ENCODE peak calls at places on chromosomes 16 and 17, in four cellular contexts. One of them, this sample, is unnamed.

GRCh38 chr17:57541472-57542394 is 203.4 kb downstream of the CCDC182 start:
- DNase-seq in heart left ventricle: peak
- DNase-seq in esophagus muscularis mucosa: no peak
- DNase-seq in fibroblast of the aortic adventitia: peak
- DNase-seq in this sample: no peak

GRCh38 chr16:5551909-5552308 is 454.3 kb upstream of the EEF2KMT start:
- DNase-seq in heart left ventricle: no peak
- DNase-seq in esophagus muscularis mucosa: no peak
- DNase-seq in fibroblast of the aortic adventitia: no peak
- DNase-seq in this sample: no peak

GRCh38 chr16:85220125-85220839 is 108.0 kb upstream of the CIBAR2 start:
- DNase-seq in heart left ventricle: peak
- DNase-seq in esophagus muscularis mucosa: no peak
- DNase-seq in fibroblast of the aortic adventitia: peak
- DNase-seq in this sample: no peak

GRCh38 chr16:65817066-65817465 is 549.4 kb upstream of the CDH5 start:
- DNase-seq in heart left ventricle: no peak
- DNase-seq in esophagus muscularis mucosa: peak
- DNase-seq in fibroblast of the aortic adventitia: no peak
- DNase-seq in this sample: no peak

GRCh38 chr16:86661715-86662114 is 83.4 kb downstream of the FOXL1 start:
- DNase-seq in heart left ventricle: no peak
- DNase-seq in esophagus muscularis mucosa: no peak
- DNase-seq in fibroblast of the aortic adventitia: peak
- DNase-seq in this sample: no peak

GRCh38 chr16:28845173-28846079 is 722 bp downstream of the TUFM start:
- DNase-seq in heart left ventricle: no peak
- DNase-seq in esophagus muscularis mucosa: no peak
- DNase-seq in fibroblast of the aortic adventitia: no peak
- DNase-seq in this sample: no peak

GRCh38 chr17:3678095-3678820 is 9.6 kb downstream of the EMC6 start:
- DNase-seq in heart left ventricle: no peak
- DNase-seq in esophagus muscularis mucosa: no peak
- DNase-seq in fibroblast of the aortic adventitia: peak
- DNase-seq in this sample: no peak

GRCh38 chr17:75240394-75241142 is 20.8 kb downstream of the GGA3 start:
- DNase-seq in heart left ventricle: no peak
- DNase-seq in esophagus muscularis mucosa: no peak
- DNase-seq in fibroblast of the aortic adventitia: peak
- DNase-seq in this sample: no peak

GRCh38 chr17:65324574-65324973 is 187.4 kb downstream of the RGS9 start:
- DNase-seq in heart left ventricle: no peak
- DNase-seq in esophagus muscularis mucosa: no peak
- DNase-seq in fibroblast of the aortic adventitia: no peak
- DNase-seq in this sample: no peak

GRCh38 chr16:50839920-50840729 is 98.2 kb downstream of the CYLD start:
- DNase-seq in heart left ventricle: no peak
- DNase-seq in esophagus muscularis mucosa: no peak
- DNase-seq in fibroblast of the aortic adventitia: no peak
- DNase-seq in this sample: no peak
- TF ChIP-seq CTCF in heart left ventricle: no peak
- TF ChIP-seq CTCF in esophagus muscularis mucosa: no peak
- TF ChIP-seq CTCF in fibroblast of the aortic adventitia: no peak
- TF ChIP-seq CTCF in this sample: peak

GRCh38 chr17:28747046-28747691 is 3.4 kb downstream of the TRAF4 start:
- DNase-seq in heart left ventricle: no peak
- DNase-seq in esophagus muscularis mucosa: no peak
- DNase-seq in fibroblast of the aortic adventitia: no peak
- DNase-seq in this sample: no peak
- H3K4me3 ChIP-seq in heart left ventricle: no peak
- H3K4me3 ChIP-seq in esophagus muscularis mucosa: no peak
- H3K4me3 ChIP-seq in fibroblast of the aortic adventitia: no peak
- H3K4me3 ChIP-seq in this sample: no peak

GRCh38 chr17:79427621-79428539 is 183.0 kb downstream of the RBFOX3 start:
- DNase-seq in heart left ventricle: no peak
- DNase-seq in esophagus muscularis mucosa: no peak
- DNase-seq in fibroblast of the aortic adventitia: no peak
- DNase-seq in this sample: no peak
- TF ChIP-seq CTCF in heart left ventricle: no peak
- TF ChIP-seq CTCF in esophagus muscularis mucosa: no peak
- TF ChIP-seq CTCF in fibroblast of the aortic adventitia: no peak
- TF ChIP-seq CTCF in this sample: no peak

DNA sequence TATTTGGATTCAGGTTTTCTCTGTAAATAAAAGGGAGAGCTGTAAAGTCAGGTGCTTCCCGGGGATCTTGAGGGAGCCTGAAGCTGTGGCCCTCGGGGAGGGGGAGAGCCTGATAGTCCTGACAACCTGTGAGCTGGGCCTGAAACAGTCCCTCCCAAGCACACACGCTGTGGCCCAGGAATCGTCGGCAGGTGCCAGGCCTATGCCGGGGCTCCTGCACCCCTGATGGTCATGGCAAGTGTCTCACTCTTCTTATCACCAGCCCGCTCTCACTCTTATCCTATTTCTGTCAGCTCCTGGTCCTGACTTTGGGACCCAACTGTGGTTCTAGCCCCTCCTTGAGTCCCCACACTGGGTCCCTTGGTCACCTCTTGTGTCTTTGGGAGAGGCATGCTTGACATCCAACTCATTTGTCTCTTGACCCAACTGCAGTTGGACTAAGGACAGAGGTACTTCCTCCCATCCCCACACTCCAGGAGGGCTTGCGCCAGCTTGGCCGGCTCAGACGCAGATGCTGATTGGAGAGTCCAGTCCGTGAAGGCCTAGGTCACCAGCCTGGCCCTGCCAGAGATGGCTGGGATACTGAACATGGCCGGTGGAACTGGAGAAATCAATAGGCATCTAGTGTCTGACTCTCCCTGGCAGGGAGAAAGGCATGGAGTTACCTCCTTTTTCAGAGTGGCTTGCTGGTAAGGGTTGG is 170.5 kb upstream of the WSCD1 start:
- DNase-seq in heart left ventricle: no peak
- DNase-seq in esophagus muscularis mucosa: no peak
- DNase-seq in fibroblast of the aortic adventitia: no peak
- DNase-seq in this sample: no peak
- H3K4me3 ChIP-seq in heart left ventricle: no peak
- H3K4me3 ChIP-seq in esophagus muscularis mucosa: no peak
- H3K4me3 ChIP-seq in fibroblast of the aortic adventitia: no peak
- H3K4me3 ChIP-seq in this sample: no peak

GRCh38 chr16:9438991-9439390 is 347.5 kb downstream of the HAPSTR1 start:
- DNase-seq in heart left ventricle: no peak
- DNase-seq in esophagus muscularis mucosa: no peak
- DNase-seq in fibroblast of the aortic adventitia: no peak
- DNase-seq in this sample: no peak

GRCh38 chr16:9429946-9430345 is 338.5 kb downstream of the HAPSTR1 start:
- DNase-seq in heart left ventricle: no peak
- DNase-seq in esophagus muscularis mucosa: peak
- DNase-seq in fibroblast of the aortic adventitia: no peak
- DNase-seq in this sample: no peak

GRCh38 chr16:9437115-9437514 is 345.7 kb downstream of the HAPSTR1 start:
- DNase-seq in heart left ventricle: no peak
- DNase-seq in esophagus muscularis mucosa: no peak
- DNase-seq in fibroblast of the aortic adventitia: no peak
- DNase-seq in this sample: no peak

GRCh38 chr16:9436175-9436574 is 344.7 kb downstream of the HAPSTR1 start:
- DNase-seq in heart left ventricle: no peak
- DNase-seq in esophagus muscularis mucosa: no peak
- DNase-seq in fibroblast of the aortic adventitia: no peak
- DNase-seq in this sample: no peak

DNA sequence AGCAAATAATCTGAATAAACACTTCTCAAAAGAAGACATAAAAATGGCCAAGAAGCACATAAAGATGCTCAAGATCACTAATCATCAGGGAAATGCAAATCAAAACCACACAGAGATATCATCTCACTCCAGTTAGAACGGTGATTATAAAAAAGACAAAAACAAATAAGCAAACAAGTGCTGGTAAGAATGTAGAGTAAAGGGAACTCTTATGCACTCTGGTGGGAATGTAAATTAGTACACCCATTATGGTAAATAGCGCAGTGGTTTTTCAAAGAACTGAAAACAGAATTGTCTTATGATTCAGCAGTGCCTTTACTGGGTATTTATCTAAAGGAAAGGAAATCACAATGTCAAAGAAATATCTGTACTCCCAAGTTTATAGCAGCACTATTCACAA is 343.2 kb downstream of the HAPSTR1 start:
- DNase-seq in heart left ventricle: no peak
- DNase-seq in esophagus muscularis mucosa: no peak
- DNase-seq in fibroblast of the aortic adventitia: no peak
- DNase-seq in this sample: no peak
- TF ChIP-seq CTCF in heart left ventricle: no peak
- TF ChIP-seq CTCF in esophagus muscularis mucosa: no peak
- TF ChIP-seq CTCF in fibroblast of the aortic adventitia: no peak
- TF ChIP-seq CTCF in this sample: no peak

DNA sequence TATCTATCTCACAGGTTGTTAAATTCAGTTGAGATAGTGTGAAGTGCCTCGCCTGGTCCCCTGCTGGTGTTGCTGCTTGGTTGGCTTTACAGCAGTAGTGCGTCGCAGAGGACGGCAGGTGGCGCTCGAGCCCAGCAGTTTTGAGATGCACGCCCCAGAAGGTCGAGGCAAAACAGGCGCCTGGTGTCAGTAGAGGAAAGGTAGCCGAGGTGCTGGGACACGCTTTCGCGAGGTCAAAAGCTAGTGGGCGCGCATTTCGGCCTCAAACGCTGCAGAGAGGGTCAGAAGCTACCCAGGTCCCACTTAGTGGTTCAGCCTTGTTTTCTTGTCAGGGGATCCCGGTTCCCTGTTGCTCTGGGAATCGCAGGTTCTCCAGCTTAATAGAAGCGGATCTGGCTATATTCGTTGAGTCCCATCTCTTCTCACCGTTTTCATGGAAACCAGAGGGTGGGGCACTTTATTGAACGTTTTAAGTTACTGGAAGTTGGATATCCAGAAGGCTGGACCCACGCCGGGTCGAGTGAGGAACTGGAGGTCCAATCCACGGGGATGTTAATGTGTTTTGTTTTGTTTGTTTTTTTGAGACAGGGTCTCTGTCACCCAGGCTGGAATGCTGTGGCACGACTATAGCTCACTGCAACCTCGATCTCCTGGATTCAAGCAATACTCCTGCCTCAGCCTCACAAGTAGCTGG is 10.3 kb upstream of the ZFP90 start:
- DNase-seq in heart left ventricle: peak
- DNase-seq in esophagus muscularis mucosa: peak
- DNase-seq in fibroblast of the aortic adventitia: peak
- DNase-seq in this sample: peak
- H3K4me3 ChIP-seq in heart left ventricle: no peak
- H3K4me3 ChIP-seq in esophagus muscularis mucosa: peak
- H3K4me3 ChIP-seq in fibroblast of the aortic adventitia: peak
- H3K4me3 ChIP-seq in this sample: peak

GRCh38 chr16:2871926-2872325 is 11.1 kb upstream of the FLYWCH2 start:
- DNase-seq in heart left ventricle: no peak
- DNase-seq in esophagus muscularis mucosa: no peak
- DNase-seq in fibroblast of the aortic adventitia: no peak
- DNase-seq in this sample: no peak
- TF ChIP-seq CTCF in heart left ventricle: no peak
- TF ChIP-seq CTCF in esophagus muscularis mucosa: no peak
- TF ChIP-seq CTCF in fibroblast of the aortic adventitia: no peak
- TF ChIP-seq CTCF in this sample: no peak

GRCh38 chr17:15957206-15957605 is 12.3 kb downstream of the ADORA2B start:
- DNase-seq in heart left ventricle: no peak
- DNase-seq in esophagus muscularis mucosa: no peak
- DNase-seq in fibroblast of the aortic adventitia: no peak
- DNase-seq in this sample: no peak

GRCh38 chr17:15954222-15954621 is 9.3 kb downstream of the ADORA2B start:
- DNase-seq in heart left ventricle: no peak
- DNase-seq in esophagus muscularis mucosa: no peak
- DNase-seq in fibroblast of the aortic adventitia: peak
- DNase-seq in this sample: peak

GRCh38 chr17:15958484-15958854 is 13.5 kb downstream of the ADORA2B start:
- DNase-seq in heart left ventricle: no peak
- DNase-seq in esophagus muscularis mucosa: no peak
- DNase-seq in fibroblast of the aortic adventitia: no peak
- DNase-seq in this sample: no peak

GRCh38 chr17:15957608-15958307 is 12.8 kb downstream of the ADORA2B start:
- DNase-seq in heart left ventricle: no peak
- DNase-seq in esophagus muscularis mucosa: no peak
- DNase-seq in fibroblast of the aortic adventitia: no peak
- DNase-seq in this sample: no peak

DNA sequence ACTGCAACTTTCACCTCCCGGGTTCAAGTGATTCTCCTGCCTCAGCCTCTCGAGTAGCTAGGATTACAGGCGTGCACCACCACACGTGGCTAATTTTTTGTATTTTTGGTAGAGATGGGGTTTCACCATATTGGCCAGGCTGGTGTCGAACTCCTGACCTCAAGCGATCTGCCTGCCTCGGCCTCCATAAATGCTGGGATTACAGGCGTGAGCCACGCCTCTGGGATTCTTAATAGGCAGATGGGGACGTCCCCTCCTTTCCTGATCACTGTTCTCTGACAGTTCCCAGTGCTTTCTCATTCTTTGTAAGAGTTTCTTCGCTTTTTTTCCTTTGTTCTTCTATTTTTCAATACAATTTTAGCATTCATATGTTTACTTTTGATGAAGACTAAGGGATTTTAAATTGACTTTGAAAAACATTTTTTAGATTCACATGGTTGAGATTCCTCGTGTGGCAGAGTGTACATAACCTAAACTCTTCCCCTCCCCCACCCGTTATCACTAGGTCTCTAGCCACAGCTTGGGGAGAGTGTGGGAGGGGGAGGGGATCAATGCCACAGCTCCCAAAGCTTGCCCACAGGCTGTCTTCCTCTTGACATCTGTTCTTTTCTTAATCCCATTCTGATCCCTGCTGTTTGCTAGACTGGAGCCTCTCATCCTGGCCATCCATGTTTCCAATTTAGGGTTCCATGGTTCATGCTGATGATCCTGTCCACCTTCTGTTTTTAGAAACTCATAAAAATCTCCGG is 11.0 kb downstream of the ADORA2B start:
- DNase-seq in heart left ventricle: no peak
- DNase-seq in esophagus muscularis mucosa: no peak
- DNase-seq in fibroblast of the aortic adventitia: no peak
- DNase-seq in this sample: no peak
- H3K4me3 ChIP-seq in heart left ventricle: no peak
- H3K4me3 ChIP-seq in esophagus muscularis mucosa: no peak
- H3K4me3 ChIP-seq in fibroblast of the aortic adventitia: no peak
- H3K4me3 ChIP-seq in this sample: no peak